ENCODE peak calls at places on chromosomes 6 and 20, in six cellular contexts. M, A, V, K, H and B are unnamed samples. For H3K4me1, the result is how much of the 10 kb centered on the place peaks cover.

GRCh38 chr6:89411019-89411268 is 1.1 kb downstream of the RRAGD start:
- DNase-seq in M (peak), A (no peak), V (no peak), K (no peak), H (peak), B (no peak)

GRCh38 chr20:6704132-6704861 is 63.2 kb upstream of the BMP2 start:
- DNase-seq in M (no peak), A (no peak), V (no peak), K (peak), H (peak), B (peak)

GRCh38 chr20:6882911-6883310 is 115.4 kb downstream of the BMP2 start:
- DNase-seq in M (no peak), A (no peak), V (no peak), K (no peak), H (no peak), B (no peak)

GRCh38 chr20:62997626-62998025 is 9.1 kb downstream of the BHLHE23 start:
- DNase-seq in M (no peak), A (no peak), V (no peak), K (no peak), H (no peak), B (no peak)

GRCh38 chr6:170286246-170286933 is 4.5 kb downstream of the DLL1 start:
- DNase-seq in M (no peak), A (peak), V (peak), K (no peak), H (peak), B (no peak)

GRCh38 chr6:117602151-117602898 is at the start of gene GOPC:
- DNase-seq in M (peak), A (peak), V (peak), K (peak), H (peak), B (peak)

GRCh38 chr6:89483111-89483720 is 50.3 kb downstream of the ANKRD6 start:
- DNase-seq in M (no peak), A (no peak), V (no peak), K (no peak), H (peak), B (no peak)

GRCh38 chr20:24002896-24003295 is 14.3 kb upstream of the GGTLC1 start:
- DNase-seq in M (no peak), A (no peak), V (no peak), K (no peak), H (no peak), B (no peak)

GRCh38 chr20:62860924-62861691 is 514 bp downstream of the TCFL5 start:
- DNase-seq in M (peak), A (peak), V (peak), K (peak), H (no peak), B (no peak)

GRCh38 chr6:79971195-79971594 is 23.8 kb upstream of the ELOVL4 start:
- DNase-seq in M (no peak), A (no peak), V (no peak), K (no peak), H (no peak), B (no peak)

GRCh38 chr6:64505312-64505711 is 869.7 kb downstream of the PHF3 start:
- DNase-seq in M (no peak), A (no peak), V (no peak), K (no peak), H (no peak), B (no peak)

GRCh38 chr6:35663001-35663400 is 25.7 kb downstream of the FKBP5 start:
- DNase-seq in M (no peak), A (no peak), V (peak), K (no peak), H (peak), B (no peak)

GRCh38 chr6:137001287-137001976 is 43.3 kb downstream of the IL20RA start:
- DNase-seq in M (no peak), A (no peak), V (no peak), K (peak), H (no peak), B (peak)

GRCh38 chr6:169328112-169328801 is 74.6 kb upstream of the THBS2 start:
- DNase-seq in M (no peak), A (no peak), V (no peak), K (no peak), H (no peak), B (no peak)

GRCh38 chr6:138830273-138830672 is 34.4 kb downstream of the ECT2L start:
- DNase-seq in M (no peak), A (no peak), V (no peak), K (no peak), H (no peak), B (no peak)

GRCh38 chr6:14540276-14540675 is 422.7 kb downstream of the CD83 start:
- DNase-seq in M (no peak), A (no peak), V (no peak), K (no peak), H (no peak), B (no peak)

GRCh38 chr6:158630944-158631616 is 13.5 kb downstream of the DYNLT1 start:
- DNase-seq in M (peak), A (peak), V (no peak), K (no peak), H (no peak), B (peak)

GRCh38 chr6:152160346-152160745 is 352.9 kb downstream of the ESR1 start:
- DNase-seq in M (no peak), A (no peak), V (no peak), K (no peak), H (no peak), B (no peak)

GRCh38 chr6:143545976-143546547 is 34.5 kb upstream of the FUCA2 start:
- DNase-seq in M (no peak), A (no peak), V (no peak), K (no peak), H (no peak), B (peak)

GRCh38 chr6:34239240-34239825 is 2.7 kb downstream of the HMGA1 start:
- DNase-seq in M (no peak), A (no peak), V (no peak), K (no peak), H (no peak), B (no peak)

GRCh38 chr6:34237722-34238506 is 1.2 kb downstream of the HMGA1 start:
- DNase-seq in M (peak), A (peak), V (no peak), K (peak), H (peak), B (peak)

GRCh38 chr6:34237316-34237721 is 646 bp downstream of the HMGA1 start:
- DNase-seq in M (no peak), A (peak), V (no peak), K (no peak), H (peak), B (no peak)

GRCh38 chr6:34239893-34240292 is 3.2 kb downstream of the HMGA1 start:
- DNase-seq in M (no peak), A (no peak), V (no peak), K (no peak), H (no peak), B (no peak)

DNA sequence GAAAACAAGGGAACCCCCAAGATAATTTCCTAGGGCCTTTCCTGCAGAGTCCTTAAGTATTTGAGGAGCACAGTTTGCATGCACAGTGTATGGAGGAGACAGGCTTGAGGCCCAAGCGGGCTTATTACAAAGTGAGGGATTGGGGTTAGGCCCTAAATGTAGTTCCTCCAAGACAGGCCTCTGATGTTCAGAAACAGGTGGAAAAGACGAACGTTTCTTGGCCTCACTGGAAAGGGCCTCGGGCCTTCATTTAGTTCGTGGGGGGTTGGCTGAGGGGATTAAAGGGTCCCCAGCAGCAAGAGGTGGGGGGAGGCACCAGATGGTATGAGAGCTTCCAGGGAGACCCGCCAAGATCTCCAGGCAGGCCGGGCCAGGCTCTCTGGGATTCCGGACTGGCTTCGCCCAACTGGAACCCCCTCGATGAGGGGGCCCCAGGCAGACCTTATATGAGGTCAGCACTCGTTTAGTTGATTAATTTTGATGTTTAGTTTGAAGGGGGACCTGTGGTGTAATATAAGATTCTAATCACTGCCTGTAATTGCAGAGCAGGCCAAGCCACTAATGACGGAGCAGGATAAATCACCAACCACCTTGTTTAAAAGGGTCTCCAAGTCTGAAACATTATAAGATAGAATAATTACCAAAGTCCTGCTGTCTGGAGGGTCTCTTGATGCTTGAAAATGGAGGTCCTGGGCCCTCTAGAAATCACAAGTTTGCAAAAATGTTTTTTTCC is 2.0 kb downstream of the HMGA1 start:
- DNase-seq in M (no peak), A (no peak), V (no peak), K (no peak), H (no peak), B (no peak)
- H3K4me1 ChIP-seq in M (under half), A (under half), V (under half), K (under half), H (under half), B (under half)

GRCh38 chr6:31535538-31536324 is 6.1 kb downstream of the DDX39B start:
- DNase-seq in M (no peak), A (no peak), V (no peak), K (no peak), H (no peak), B (no peak)

GRCh38 chr6:31541658-31542521 is at the start of gene DDX39B:
- DNase-seq in M (peak), A (peak), V (peak), K (peak), H (peak), B (peak)

GRCh38 chr6:31541059-31541657 is 645 bp downstream of the DDX39B start:
- DNase-seq in M (peak), A (no peak), V (peak), K (no peak), H (peak), B (peak)

GRCh38 chr6:31540640-31541039 is 1.2 kb downstream of the DDX39B start:
- DNase-seq in M (no peak), A (no peak), V (no peak), K (peak), H (no peak), B (no peak)

GRCh38 chr6:31538805-31539400 is 2.9 kb downstream of the DDX39B start:
- DNase-seq in M (no peak), A (no peak), V (no peak), K (no peak), H (peak), B (no peak)
- H3K4me3 ChIP-seq in M (no peak), A (peak), V (no peak), K (no peak), H (no peak), B (no peak)

GRCh38 chr20:36096404-36096799 is 58.1 kb upstream of the EPB41L1 start:
- DNase-seq in M (no peak), A (no peak), V (no peak), K (no peak), H (no peak), B (no peak)

GRCh38 chr20:36093025-36093803 is 61.3 kb upstream of the EPB41L1 start:
- DNase-seq in M (peak), A (peak), V (no peak), K (no peak), H (peak), B (peak)

GRCh38 chr20:36093804-36094145 is 60.8 kb upstream of the EPB41L1 start:
- DNase-seq in M (no peak), A (no peak), V (no peak), K (no peak), H (no peak), B (no peak)

GRCh38 chr20:36092424-36093024 is 62.0 kb upstream of the EPB41L1 start:
- DNase-seq in M (no peak), A (peak), V (peak), K (no peak), H (peak), B (no peak)

DNA sequence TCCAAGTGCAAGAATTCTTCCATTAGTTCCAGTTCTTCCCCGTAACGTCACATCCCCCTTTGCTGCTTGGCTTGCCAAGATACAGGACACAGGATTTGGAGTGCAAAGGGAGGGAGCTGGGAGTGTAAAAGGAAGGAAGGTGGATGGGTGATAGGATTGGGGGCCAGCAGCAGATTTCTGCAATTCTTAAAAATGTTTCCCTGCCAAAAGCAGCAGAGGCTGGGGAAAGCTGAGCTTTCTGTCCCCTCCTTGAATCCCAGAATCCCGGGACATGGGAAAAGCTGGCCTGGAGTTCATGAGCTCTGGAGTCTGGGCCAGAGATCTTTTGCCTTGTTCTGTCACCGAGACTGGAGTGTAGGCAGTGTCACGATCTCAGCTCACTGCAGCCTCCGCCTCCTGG is 60.0 kb upstream of the EPB41L1 start:
- DNase-seq in M (no peak), A (no peak), V (no peak), K (no peak), H (no peak), B (no peak)
- H3K4me1 ChIP-seq in M (under half), A (under half), V (under half), K (under half), H (half or more), B (under half)

GRCh38 chr20:33684533-33685327 is 1.5 kb downstream of the E2F1 start:
- DNase-seq in M (no peak), A (no peak), V (no peak), K (peak), H (no peak), B (peak)
- H3K4me3 ChIP-seq in M (no peak), A (no peak), V (peak), K (peak), H (no peak), B (no peak)

GRCh38 chr6:17315262-17315661 is 34.1 kb downstream of the RBM24 start:
- DNase-seq in M (no peak), A (no peak), V (no peak), K (no peak), H (no peak), B (no peak)

GRCh38 chr6:17311595-17312311 is 30.6 kb downstream of the RBM24 start:
- DNase-seq in M (no peak), A (no peak), V (no peak), K (no peak), H (no peak), B (peak)

GRCh38 chr6:17318435-17319165 is 37.4 kb downstream of the RBM24 start:
- DNase-seq in M (no peak), A (no peak), V (no peak), K (no peak), H (no peak), B (no peak)

GRCh38 chr6:17313971-17314370 is 32.8 kb downstream of the RBM24 start:
- DNase-seq in M (no peak), A (no peak), V (no peak), K (no peak), H (no peak), B (no peak)
- H3K4me1 ChIP-seq in M (under half), A (under half), V (under half), K (under half), H (under half), B (under half)

GRCh38 chr6:128518531-128519131 is 1.8 kb downstream of the PTPRK start:
- DNase-seq in M (no peak), A (no peak), V (no peak), K (no peak), H (no peak), B (no peak)

GRCh38 chr6:128520436-128521301 is at the start of gene PTPRK:
- DNase-seq in M (peak), A (peak), V (peak), K (peak), H (peak), B (peak)

GRCh38 chr6:128519132-128519930 is 1.1 kb downstream of the PTPRK start:
- DNase-seq in M (peak), A (peak), V (peak), K (peak), H (peak), B (peak)

GRCh38 chr6:128519931-128520435 is 416 bp downstream of the PTPRK start:
- DNase-seq in M (no peak), A (peak), V (peak), K (peak), H (peak), B (peak)

GRCh38 chr6:128521302-128521632 is 868 bp upstream of the PTPRK start:
- DNase-seq in M (no peak), A (no peak), V (no peak), K (no peak), H (no peak), B (no peak)
- H3K4me3 ChIP-seq in M (peak), A (peak), V (peak), K (peak), H (peak), B (no peak)

GRCh38 chr6:71388068-71388744 is 99.6 kb downstream of the OGFRL1 start:
- DNase-seq in M (no peak), A (no peak), V (no peak), K (no peak), H (no peak), B (no peak)

GRCh38 chr6:71387179-71387578 is 98.6 kb downstream of the OGFRL1 start:
- DNase-seq in M (no peak), A (no peak), V (no peak), K (no peak), H (no peak), B (no peak)

GRCh38 chr6:71385111-71385822 is 96.7 kb downstream of the OGFRL1 start:
- DNase-seq in M (no peak), A (no peak), V (no peak), K (no peak), H (no peak), B (no peak)

GRCh38 chr6:71383891-71384489 is 95.4 kb downstream of the OGFRL1 start:
- DNase-seq in M (no peak), A (no peak), V (peak), K (peak), H (no peak), B (no peak)

DNA sequence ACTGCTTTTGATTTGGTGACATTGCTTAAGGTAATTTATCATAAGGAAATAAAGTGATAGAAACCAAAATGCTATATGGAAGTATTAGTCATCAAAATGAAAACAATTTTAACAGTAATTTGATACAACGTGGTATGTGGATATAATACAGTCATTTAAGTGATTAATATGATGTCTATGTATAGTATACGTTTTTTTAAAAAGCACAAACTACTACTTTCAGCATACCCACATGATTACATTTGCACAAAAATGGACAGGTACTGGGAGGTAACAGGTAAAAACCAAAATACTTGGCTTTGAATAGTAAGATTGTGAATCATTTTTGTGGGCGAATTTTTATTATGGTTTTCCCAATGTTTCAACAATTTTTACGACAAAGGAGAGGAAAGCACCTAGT is 97.6 kb downstream of the OGFRL1 start:
- DNase-seq in M (no peak), A (no peak), V (no peak), K (no peak), H (no peak), B (no peak)
- H3K4me1 ChIP-seq in M (under half), A (half or more), V (under half), K (under half), H (under half), B (under half)

GRCh38 chr6:111806561-111807497 is 66.4 kb downstream of the FYN start:
- DNase-seq in M (no peak), A (no peak), V (no peak), K (no peak), H (no peak), B (no peak)
- H3K4me3 ChIP-seq in M (no peak), A (no peak), V (no peak), K (no peak), H (no peak), B (no peak)

DNA sequence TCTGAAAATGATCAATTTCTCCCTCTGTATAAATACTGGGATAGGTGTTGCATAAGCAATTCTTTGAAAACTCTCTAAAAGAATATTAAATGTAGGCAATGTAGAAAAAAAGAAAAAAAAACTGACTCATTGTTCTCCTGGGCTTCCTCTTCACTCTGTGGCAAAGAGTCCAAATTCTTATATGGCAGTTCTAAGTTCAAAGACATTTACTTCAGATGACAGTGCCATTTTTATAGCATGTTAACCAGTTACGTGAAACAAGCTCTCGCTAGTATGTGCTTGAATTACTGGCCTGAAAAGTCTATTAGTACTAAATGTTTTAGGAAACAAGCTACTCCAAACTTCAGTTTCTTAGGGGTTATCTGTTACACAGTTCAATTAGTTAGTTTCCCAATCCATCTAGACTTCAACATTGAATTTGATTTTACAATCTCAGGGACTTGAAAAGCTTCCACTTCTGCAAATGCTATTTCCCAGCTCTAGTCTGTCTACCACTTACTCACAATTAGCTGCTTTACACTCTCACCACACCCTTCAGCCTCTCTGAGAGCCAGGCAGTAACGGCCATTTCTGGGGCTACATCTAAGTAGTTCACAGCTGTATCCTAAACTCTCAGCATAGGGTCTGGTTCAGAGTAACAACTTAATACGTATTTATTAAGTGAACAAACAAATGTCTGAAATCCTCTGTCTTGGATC is 100.4 kb downstream of the OGFRL1 start:
- DNase-seq in M (no peak), A (no peak), V (no peak), K (no peak), H (no peak), B (peak)
- H3K4me1 ChIP-seq in M (under half), A (half or more), V (under half), K (under half), H (under half), B (under half)